ENCODE peak calls at places on chromosomes 13 and 19, in four cellular contexts. N, K, M and B are unnamed samples.

GRCh38 chr19:11435833-11436313 is 438 bp downstream of the PRKCSH start:
- DNase-seq in M (peak), K (peak), N (peak), B (no peak)

GRCh38 chr13:79973533-79973963 is 367.4 kb downstream of the SPRY2 start:
- DNase-seq in K (no peak), M (no peak), N (peak), B (peak)

GRCh38 chr13:42395066-42395821 is 123.3 kb downstream of the AKAP11 start:
- DNase-seq in N (no peak), K (no peak), M (no peak), B (peak)

GRCh38 chr19:11239377-11240000 is at the start of gene ANGPTL8:
- DNase-seq in N (no peak), K (no peak), M (no peak), B (no peak)

GRCh38 chr13:109725995-109726637 is 60.3 kb downstream of the IRS2 start:
- DNase-seq in N (no peak), K (no peak), M (no peak), B (no peak)

GRCh38 chr13:36712785-36713184 is 39.0 kb downstream of the SERTM1 start:
- DNase-seq in N (no peak), M (peak), K (peak), B (no peak)

GRCh38 chr19:44818470-44818856 is 9.6 kb downstream of the BCAM start:
- DNase-seq in M (no peak), K (no peak), N (no peak), B (no peak)

GRCh38 chr13:98083507-98083906 is 59.4 kb upstream of the FARP1 start:
- DNase-seq in M (peak), N (no peak), K (peak), B (no peak)

GRCh38 chr19:17872251-17873001 is 681 bp downstream of the SLC5A5 start:
- DNase-seq in N (no peak), K (no peak), M (no peak), B (no peak)

GRCh38 chr19:10850631-10851030 is 2.4 kb downstream of the C19orf38 start:
- DNase-seq in K (no peak), N (no peak), M (no peak), B (no peak)

GRCh38 chr19:14502334-14503092 is 6.6 kb upstream of the GIPC1 start:
- DNase-seq in M (no peak), N (no peak), K (no peak), B (no peak)

GRCh38 chr13:87669379-87669978 is 1.7 kb upstream of the SLITRK5 start:
- DNase-seq in M (peak), K (peak), N (peak), B (no peak)

GRCh38 chr13:43116242-43116641 is 92.9 kb downstream of the DNAJC15 start:
- DNase-seq in N (no peak), M (no peak), K (no peak), B (no peak)

GRCh38 chr19:17227798-17228367 is 1.9 kb downstream of the OCEL1 start:
- DNase-seq in K (no peak), N (no peak), M (peak), B (no peak)

GRCh38 chr19:31499281-31499680 is 150.0 kb upstream of the TSHZ3 start:
- DNase-seq in N (no peak), K (no peak), M (no peak), B (no peak)

GRCh38 chr19:14073925-14074838 is 1.6 kb downstream of the MISP3 start:
- DNase-seq in M (peak), N (peak), K (no peak), B (peak)

GRCh38 chr19:39599116-39599515 is 3.2 kb upstream of the LGALS13 start:
- DNase-seq in N (peak), M (peak), K (peak), B (peak)

GRCh38 chr19:3333662-3334061 is 32.7 kb upstream of the NFIC start:
- DNase-seq in N (no peak), M (no peak), K (no peak), B (no peak)

GRCh38 chr19:3336351-3336679 is 30.1 kb upstream of the NFIC start:
- DNase-seq in K (no peak), N (no peak), M (no peak), B (no peak)

GRCh38 chr19:3336680-3337523 is 29.5 kb upstream of the NFIC start:
- DNase-seq in M (peak), N (no peak), K (peak), B (no peak)

GRCh38 chr19:3333020-3333583 is 33.3 kb upstream of the NFIC start:
- DNase-seq in K (no peak), M (no peak), N (no peak), B (no peak)

DNA sequence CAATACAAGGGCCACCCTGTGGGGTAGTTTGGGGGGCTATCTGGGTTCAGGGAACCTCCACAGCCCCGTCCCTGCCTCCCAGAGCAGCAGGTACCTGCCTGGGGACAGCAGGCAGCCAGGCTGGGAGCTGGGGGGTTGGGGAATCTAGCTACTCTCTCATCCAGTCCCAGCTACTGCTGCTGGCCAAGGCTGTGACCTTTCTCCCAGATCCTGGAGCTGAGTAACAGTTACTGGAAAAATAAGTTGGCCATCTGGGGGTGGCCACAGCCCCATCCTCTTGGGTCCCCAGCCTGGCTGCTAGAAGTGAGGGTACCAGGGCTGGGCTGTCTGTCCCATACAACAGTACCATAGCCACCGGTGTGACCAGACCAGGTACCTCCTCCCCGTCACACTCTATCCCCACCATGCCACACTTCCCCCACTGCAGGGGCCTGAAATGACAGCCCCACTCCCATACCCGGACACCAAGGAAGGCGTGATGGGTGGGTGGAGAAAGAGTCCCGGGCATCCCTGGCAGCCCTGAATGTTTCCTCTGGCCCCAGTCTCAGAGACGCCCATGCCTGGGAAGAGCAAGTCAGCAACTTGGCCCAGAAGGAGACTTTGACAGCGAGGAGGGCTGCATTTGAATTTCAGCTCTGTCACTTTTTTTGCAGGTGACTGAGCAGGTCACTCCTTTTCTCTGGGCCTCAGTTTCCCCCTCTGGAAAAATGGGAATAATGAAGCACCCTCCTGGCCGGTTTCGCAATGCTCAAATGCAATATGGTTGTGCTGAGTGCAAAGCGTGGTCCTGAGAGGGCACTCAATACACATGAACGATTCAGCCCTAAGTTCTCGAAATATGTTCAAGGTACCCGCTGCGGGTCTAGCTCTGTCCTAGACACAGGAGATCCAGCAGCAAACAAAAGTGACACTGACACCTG is 30.7 kb upstream of the NFIC start:
- DNase-seq in K (peak), N (no peak), M (peak), B (no peak)
- H2AFZ ChIP-seq in K (no peak), N (no peak), M (no peak), B (no peak)

GRCh38 chr13:32224916-32225315 is 90.2 kb downstream of the ZAR1L start:
- DNase-seq in M (no peak), N (no peak), K (peak), B (no peak)
- H3K27ac ChIP-seq in M (peak), N (no peak), K (peak), B (no peak)

GRCh38 chr13:111131048-111131447 is 15.9 kb downstream of the ARHGEF7 start:
- DNase-seq in K (no peak), M (no peak), N (no peak), B (no peak)
- H2AFZ ChIP-seq in K (no peak), M (no peak), N (no peak), B (no peak)

GRCh38 chr19:6375411-6376010 is at the start of gene PSPN:
- DNase-seq in M (no peak), N (no peak), K (no peak), B (no peak)
- H3K27ac ChIP-seq in M (no peak), N (no peak), K (no peak), B (no peak)

GRCh38 chr19:366951-367350 is 22.4 kb upstream of the MIER2 start:
- DNase-seq in N (no peak), M (no peak), K (no peak), B (no peak)
- H2AFZ ChIP-seq in N (no peak), M (no peak), K (no peak), B (no peak)

GRCh38 chr13:24650157-24650556 is 30.1 kb upstream of the ATP12A start:
- DNase-seq in K (peak), M (no peak), N (no peak), B (no peak)
- H3K27ac ChIP-seq in K (no peak), M (peak), N (no peak), B (no peak)

GRCh38 chr19:55320844-55321419 is 4.2 kb downstream of the TMEM150B start:
- DNase-seq in K (no peak), N (no peak), M (no peak), B (no peak)

GRCh38 chr19:55322495-55322894 is 2.6 kb downstream of the TMEM150B start:
- DNase-seq in N (no peak), K (no peak), M (peak), B (no peak)

GRCh38 chr19:55325172-55325571 is at the start of gene TMEM150B:
- DNase-seq in M (no peak), K (no peak), N (no peak), B (no peak)

GRCh38 chr19:55321466-55321865 is 3.7 kb downstream of the TMEM150B start:
- DNase-seq in M (peak), N (no peak), K (no peak), B (no peak)

GRCh38 chr19:55324705-55325104 is 436 bp downstream of the TMEM150B start:
- DNase-seq in N (no peak), K (no peak), M (no peak), B (no peak)
- H2AFZ ChIP-seq in N (no peak), K (no peak), M (no peak), B (no peak)

DNA sequence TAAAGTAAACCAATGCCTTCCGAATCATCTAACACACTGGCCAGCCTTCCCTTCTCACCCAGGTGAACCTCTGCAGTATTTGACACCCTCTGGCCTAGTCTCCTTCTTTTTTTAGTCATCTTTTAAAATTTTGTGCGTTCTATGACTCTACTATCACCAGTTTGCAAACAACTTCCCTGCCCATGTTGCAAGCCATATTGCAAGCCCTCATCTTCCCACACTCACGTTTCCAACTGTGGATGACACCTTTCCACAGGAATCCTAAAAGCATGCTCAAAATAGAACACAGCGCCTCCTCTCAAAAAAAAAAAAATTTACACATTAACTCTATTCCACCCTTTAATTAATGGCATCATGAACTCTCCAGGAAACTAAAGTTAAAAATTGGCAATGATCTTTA is 440.1 kb downstream of the EFNB2 start:
- DNase-seq in K (no peak), N (no peak), M (no peak), B (no peak)
- H3K27ac ChIP-seq in K (no peak), N (no peak), M (peak), B (no peak)

GRCh38 chr19:29610213-29610573 is 4.1 kb downstream of the POP4 start:
- DNase-seq in M (no peak), K (no peak), N (no peak), B (no peak)
- H2AFZ ChIP-seq in M (no peak), K (no peak), N (no peak), B (no peak)